ENCODE peak calls at places on chromosomes 7 and 10, in six cellular contexts. B is kidney glomerular epithelial cell, C is amniotic stem cell, L is GM04503, S is ureter, U is left cardiac atrium. D is an unnamed sample.
A peak's percentile ranks its signal among the peaks of the same experiment; 100 is the strongest.

GRCh38 chr7:113657603-113658002 is 261.2 kb downstream of the PPP1R3A start:
- DNase-seq in B (no peak), C (no peak), L (no peak), S (no peak), U (no peak), D (no peak)

GRCh38 chr7:84122582-84123360 is 71.8 kb downstream of the SEMA3A start:
- DNase-seq in B (no peak), C (no peak), L (no peak), S (no peak), U (no peak), D (no peak)

GRCh38 chr10:62732841-62733653 is 71.5 kb upstream of the ADO start:
- DNase-seq in B (peak; percentile 79), C (no peak), L (peak; percentile 45), S (no peak), U (no peak), D (peak; percentile 61)

GRCh38 chr10:99619090-99619800 is 994 bp downstream of the SLC25A28 start:
- DNase-seq in B (peak; percentile 9), C (no peak), L (no peak), S (no peak), U (no peak), D (no peak)

GRCh38 chr10:31697271-31698168 is 231.1 kb downstream of the ARHGAP12 start:
- DNase-seq in B (no peak), C (peak; percentile 73), L (peak; percentile 62), S (peak; percentile 75), U (peak; percentile 94), D (no peak)

GRCh38 chr10:118163227-118163626 is 116.5 kb upstream of the RAB11FIP2 start:
- DNase-seq in B (no peak), C (no peak), L (no peak), S (no peak), U (no peak), D (no peak)

GRCh38 chr10:51214207-51214896 is 140.1 kb downstream of the PRKG1 start:
- DNase-seq in B (no peak), C (no peak), L (no peak), S (no peak), U (no peak), D (no peak)

GRCh38 chr7:120259382-120259781 is 13.6 kb upstream of the KCND2 start:
- DNase-seq in B (no peak), C (no peak), L (no peak), S (no peak), U (no peak), D (no peak)

GRCh38 chr10:23196201-23196600 is 4.1 kb downstream of the PTF1A start:
- DNase-seq in B (no peak), C (no peak), L (no peak), S (no peak), U (no peak), D (no peak)

GRCh38 chr7:43869898-43870240 is 552 bp upstream of the MRPS24 start:
- DNase-seq in B (peak; percentile 56), C (peak; percentile 84), L (peak; percentile 81), S (peak; percentile 55), U (no peak), D (no peak)

GRCh38 chr7:1099637-1100036 is 11.7 kb downstream of the GPER1 start:
- DNase-seq in B (no peak), C (no peak), L (no peak), S (no peak), U (no peak), D (no peak)

GRCh38 chr10:132911712-132912097 is 30.7 kb downstream of the CFAP46 start:
- DNase-seq in B (no peak), C (no peak), L (no peak), S (no peak), U (no peak), D (peak; percentile 2)

GRCh38 chr7:155871211-155871610 is 58.9 kb upstream of the SHH start:
- DNase-seq in B (no peak), C (no peak), L (no peak), S (peak; percentile 8), U (no peak), D (no peak)

GRCh38 chr7:137771679-137772078 is 75.1 kb downstream of the DGKI start:
- DNase-seq in B (peak; percentile 13), C (peak; percentile 26), L (peak; percentile 85), S (no peak), U (no peak), D (no peak)

GRCh38 chr10:20871970-20872369 is 25.1 kb downstream of the NEBL start:
- DNase-seq in B (no peak), C (no peak), L (no peak), S (no peak), U (no peak), D (no peak)

GRCh38 chr10:79292026-79292425 is 55.2 kb upstream of the PPIF start:
- DNase-seq in B (no peak), C (no peak), L (no peak), S (no peak), U (no peak), D (no peak)

GRCh38 chr7:7861211-7861633 is 107.4 kb upstream of the GLCCI1 start:
- DNase-seq in B (peak; percentile 74), C (no peak), L (peak; percentile 11), S (no peak), U (no peak), D (no peak)

GRCh38 chr10:43076311-43076875 is 476 bp upstream of the RET start:
- DNase-seq in B (no peak), C (no peak), L (no peak), S (no peak), U (no peak), D (no peak)

GRCh38 chr10:22481687-22482539 is 136.6 kb downstream of the SPAG6 start:
- DNase-seq in B (no peak), C (no peak), L (no peak), S (no peak), U (no peak), D (no peak)

GRCh38 chr10:125448596-125448995 is 234.4 kb downstream of the TEX36 start:
- DNase-seq in B (peak; percentile 2), C (no peak), L (no peak), S (no peak), U (no peak), D (peak; percentile 12)

GRCh38 chr7:8747338-8747737 is 313.9 kb downstream of the NXPH1 start:
- DNase-seq in B (no peak), C (no peak), L (no peak), S (no peak), U (no peak), D (no peak)

GRCh38 chr7:27187702-27188665 is 3.0 kb upstream of the HOXA11 start:
- DNase-seq in B (no peak), C (no peak), L (no peak), S (peak; percentile 42), U (no peak), D (peak; percentile 41)

GRCh38 chr10:46028584-46029570 is 1.5 kb downstream of the NCOA4 start:
- DNase-seq in B (peak; percentile 77), C (peak; percentile 55), L (no peak), S (no peak), U (no peak), D (no peak)

GRCh38 chr10:90930971-90931841 is 10.3 kb upstream of the ANKRD1 start:
- DNase-seq in B (peak; percentile 75), C (peak; percentile 87), L (peak; percentile 97), S (no peak), U (peak; percentile 79), D (no peak)

GRCh38 chr10:61503051-61503450 is 49.9 kb upstream of the TMEM26 start:
- DNase-seq in B (no peak), C (no peak), L (peak; percentile 50), S (no peak), U (no peak), D (no peak)

GRCh38 chr7:90824386-90825307 is 228.5 kb downstream of the CDK14 start:
- DNase-seq in B (peak; percentile 3), C (peak; percentile 23), L (peak; percentile 59), S (no peak), U (no peak), D (no peak)

GRCh38 chr7:150324366-150324961 is 1.1 kb upstream of the ACTR3C start:
- DNase-seq in B (peak; percentile 30), C (no peak), L (no peak), S (no peak), U (no peak), D (no peak)

GRCh38 chr7:23235688-23236280 is 10.8 kb upstream of the GPNMB start:
- DNase-seq in B (peak; percentile 33), C (no peak), L (no peak), S (peak; percentile 88), U (no peak), D (no peak)

GRCh38 chr10:65348637-65349036 is 1577.2 kb upstream of the LRRTM3 start:
- DNase-seq in B (no peak), C (no peak), L (no peak), S (no peak), U (no peak), D (no peak)

GRCh38 chr10:2891770-2892124 is 175.6 kb upstream of the PFKP start:
- DNase-seq in B (no peak), C (no peak), L (no peak), S (no peak), U (no peak), D (no peak)

GRCh38 chr7:45874408-45875131 is 1.7 kb upstream of the CCDC201 start:
- DNase-seq in B (peak; percentile 73), C (peak; percentile 77), L (peak; percentile 66), S (no peak), U (no peak), D (no peak)

GRCh38 chr7:33243319-33243881 is 114.0 kb downstream of the BBS9 start:
- DNase-seq in B (peak; percentile 49), C (peak; percentile 36), L (no peak), S (no peak), U (no peak), D (no peak)

GRCh38 chr7:84665339-84665738 is 470.8 kb upstream of the SEMA3A start:
- DNase-seq in B (no peak), C (no peak), L (no peak), S (no peak), U (no peak), D (no peak)

GRCh38 chr10:100570518-100570865 is 34.7 kb downstream of the HIF1AN start:
- DNase-seq in B (no peak), C (no peak), L (no peak), S (no peak), U (no peak), D (no peak)

GRCh38 chr10:100728928-100729876 is 16.2 kb upstream of the PAX2 start:
- DNase-seq in B (peak; percentile 81), C (no peak), L (no peak), S (no peak), U (no peak), D (no peak)

GRCh38 chr10:124025638-124026336 is 67.6 kb downstream of the CHST15 start:
- DNase-seq in B (no peak), C (no peak), L (no peak), S (no peak), U (no peak), D (no peak)

GRCh38 chr10:12844796-12845524 is 156.6 kb downstream of the CCDC3 start:
- DNase-seq in B (peak; percentile 83), C (no peak), L (peak; percentile 32), S (peak; percentile 59), U (no peak), D (no peak)

D was measured in activated naive CD4-positive, alpha-beta T cell treated with anti-CD3 and anti-CD28 coated beads, Interleukin-2, amount 50 U/mL, for 72 hours.